ENCODE peak calls at places on chromosomes 7 and 10, in ten cellular contexts. S is myocyte; Q is glutamatergic neuron; U is EH; X is stimulated activated CD8-positive, alpha-beta memory T cell treated with anti-CD3 and anti-CD28 coated beads, Interleukin-4, amount 100 ng/mL, for 1 hour; Y is cardiac fibroblast; P is neural progenitor cell; W is dermis microvascular lymphatic vessel endothelial cell; O is GM10248; Z is stimulated activated CD4-positive, alpha-beta T cell treated with anti-CD3 and anti-CD28 coated beads, TNF-alpha, amount 100 ng/mL, for 48 hours. C is an unnamed sample.

GRCh38 chr7:80133361-80134104 is 1.1 kb upstream of the GNAI1 start:
- DNase-seq in S (peak), Q (no peak), U (peak), X (no peak), Y (peak), P (peak), W (no peak), O (no peak), Z (no peak), C (peak)

GRCh38 chr7:83166-83840 is 109.1 kb upstream of the FAM20C start:
- DNase-seq in S (no peak), Q (no peak), U (no peak), X (no peak), Y (no peak), P (no peak), W (no peak), O (no peak), Z (no peak), C (no peak)

GRCh38 chr10:71832967-71833366 is 18.1 kb downstream of the PSAP start:
- DNase-seq in S (no peak), Q (no peak), U (no peak), X (no peak), Y (no peak), P (no peak), W (no peak), O (peak), Z (no peak), C (no peak)

GRCh38 chr10:130820880-130821482 is 490.5 kb downstream of the TCERG1L start:
- DNase-seq in S (no peak), Q (no peak), U (no peak), X (no peak), Y (no peak), P (no peak), W (no peak), O (no peak), Z (no peak), C (no peak)

GRCh38 chr7:129298268-129298893 is 73.6 kb downstream of the AHCYL2 start:
- DNase-seq in S (peak), Q (peak), U (peak), X (peak), Y (peak), P (peak), W (peak), O (peak), Z (peak), C (peak)

GRCh38 chr10:5944389-5945202 is 32.7 kb downstream of the IL15RA start:
- DNase-seq in S (peak), Q (no peak), U (peak), X (no peak), Y (peak), P (no peak), W (peak), O (no peak), Z (no peak), C (peak)

GRCh38 chr7:127997226-127997922 is 33.9 kb downstream of the LRRC4 start:
- DNase-seq in S (no peak), Q (no peak), U (peak), X (no peak), Y (no peak), P (peak), W (no peak), O (no peak), Z (no peak), C (no peak)

GRCh38 chr7:102856036-102856435 is 56.8 kb upstream of the LRRC17 start:
- DNase-seq in S (no peak), Q (no peak), U (no peak), X (no peak), Y (no peak), P (no peak), W (no peak), O (no peak), Z (no peak), C (no peak)

GRCh38 chr10:7300327-7300726 is 110.5 kb downstream of the SFMBT2 start:
- DNase-seq in S (no peak), Q (no peak), U (no peak), X (no peak), Y (no peak), P (no peak), W (no peak), O (no peak), Z (no peak), C (peak)

GRCh38 chr10:69321865-69322264 is 43.6 kb downstream of the HK1 start:
- DNase-seq in S (no peak), Q (no peak), U (no peak), X (no peak), Y (no peak), P (no peak), W (no peak), O (no peak), Z (no peak), C (no peak)

GRCh38 chr10:30133198-30133597 is 73.8 kb upstream of the JCAD start:
- DNase-seq in S (no peak), Q (no peak), U (no peak), X (no peak), Y (no peak), P (no peak), W (no peak), O (no peak), Z (no peak), C (no peak)

GRCh38 chr10:124403548-124403947 is 15.2 kb downstream of the OAT start:
- DNase-seq in S (peak), Q (no peak), U (peak), X (no peak), Y (peak), P (peak), W (peak), O (peak), Z (no peak), C (peak)

GRCh38 chr7:2913760-2914387 is 69.8 kb upstream of the GNA12 start:
- DNase-seq in S (no peak), Q (no peak), U (no peak), X (no peak), Y (no peak), P (no peak), W (no peak), O (no peak), Z (no peak), C (no peak)

GRCh38 chr10:77036993-77037734 is 600.4 kb downstream of the KCNMA1 start:
- DNase-seq in S (no peak), Q (no peak), U (no peak), X (no peak), Y (peak), P (peak), W (peak), O (peak), Z (peak), C (no peak)

GRCh38 chr10:55374917-55375316 is 573.9 kb upstream of the PCDH15 start:
- DNase-seq in S (no peak), Q (no peak), U (no peak), X (no peak), Y (peak), P (no peak), W (no peak), O (no peak), Z (no peak), C (no peak)

GRCh38 chr10:68696018-68696417 is 25.0 kb upstream of the CCAR1 start:
- DNase-seq in S (peak), Q (no peak), U (no peak), X (no peak), Y (no peak), P (no peak), W (no peak), O (no peak), Z (no peak), C (no peak)

GRCh38 chr7:143257501-143257900 is 5.7 kb upstream of the GSTK1 start:
- DNase-seq in S (no peak), Q (no peak), U (peak), X (no peak), Y (no peak), P (no peak), W (no peak), O (no peak), Z (no peak), C (no peak)

GRCh38 chr10:30284860-30285594 is 64.1 kb downstream of the MTPAP start:
- DNase-seq in S (peak), Q (no peak), U (peak), X (no peak), Y (peak), P (no peak), W (no peak), O (peak), Z (no peak), C (peak)

GRCh38 chr10:6407034-6407721 is 172.9 kb downstream of the PRKCQ start:
- DNase-seq in S (no peak), Q (no peak), U (no peak), X (no peak), Y (no peak), P (no peak), W (no peak), O (no peak), Z (no peak), C (no peak)

GRCh38 chr7:103073989-103074518 is 542 bp downstream of the FBXL13 start:
- DNase-seq in S (no peak), Q (no peak), U (peak), X (no peak), Y (no peak), P (peak), W (no peak), O (no peak), Z (no peak), C (peak)

GRCh38 chr7:47839381-47839780 is 108.9 kb downstream of the PKD1L1 start:
- DNase-seq in S (no peak), Q (no peak), U (no peak), X (no peak), Y (no peak), P (no peak), W (no peak), O (no peak), Z (no peak), C (no peak)

GRCh38 chr7:19508124-19508523 is 200.7 kb downstream of the POLR1F start:
- DNase-seq in S (no peak), Q (no peak), U (no peak), X (no peak), Y (no peak), P (no peak), W (no peak), O (no peak), Z (no peak), C (no peak)

GRCh38 chr10:112716924-112717348 is 233.1 kb upstream of the TCF7L2 start:
- DNase-seq in S (no peak), Q (no peak), U (peak), X (no peak), Y (peak), P (no peak), W (peak), O (no peak), Z (no peak), C (no peak)

GRCh38 chr7:104106106-104106505 is 101.7 kb downstream of the ORC5 start:
- DNase-seq in S (peak), Q (no peak), U (peak), X (no peak), Y (peak), P (no peak), W (peak), O (no peak), Z (no peak), C (no peak)

GRCh38 chr7:92682324-92682723 is 92.1 kb upstream of the FAM133B start:
- DNase-seq in S (no peak), Q (no peak), U (no peak), X (no peak), Y (no peak), P (no peak), W (no peak), O (no peak), Z (no peak), C (no peak)

GRCh38 chr10:121999301-121999700 is 10.3 kb downstream of the TACC2 start:
- DNase-seq in S (peak), Q (no peak), U (peak), X (no peak), Y (no peak), P (no peak), W (no peak), O (no peak), Z (no peak), C (no peak)

GRCh38 chr7:90766814-90767564 is 170.9 kb downstream of the CDK14 start:
- DNase-seq in S (peak), Q (peak), U (no peak), X (no peak), Y (peak), P (peak), W (no peak), O (no peak), Z (no peak), C (peak)

GRCh38 chr7:73721237-73721848 is 1.9 kb upstream of the STX1A start:
- DNase-seq in S (peak), Q (no peak), U (no peak), X (no peak), Y (no peak), P (no peak), W (no peak), O (no peak), Z (no peak), C (no peak)

GRCh38 chr7:1046722-1047679 is 2.7 kb downstream of the GPR146 start:
- DNase-seq in S (no peak), Q (no peak), U (no peak), X (no peak), Y (no peak), P (no peak), W (no peak), O (no peak), Z (no peak), C (no peak)